ENCODE peak calls at places on chromosomes 1 and 21, in five cellular contexts. Z is GM12864, Q is HFF-Myc, C is mammary epithelial cell, D is brain microvascular endothelial cell. V is an unnamed sample.

GRCh38 chr1:183443025-183443424 is 24.8 kb upstream of the NMNAT2 start:
- DNase-seq in C (no peak), Z (no peak), Q (no peak), D (no peak), V (no peak)

GRCh38 chr21:44477131-44477530 is 21.8 kb downstream of the LRRC3 start:
- DNase-seq in D (no peak), Q (no peak), Z (no peak), C (no peak), V (no peak)

GRCh38 chr1:12648741-12649140 is 4.9 kb downstream of the AADACL4 start:
- DNase-seq in Q (no peak), C (no peak), D (no peak), Z (no peak), V (no peak)

GRCh38 chr1:154186177-154186576 is 5.7 kb downstream of the TPM3 start:
- DNase-seq in D (peak; percentile 35), C (peak; percentile 54), Q (no peak), Z (no peak), V (peak; percentile 68)

GRCh38 chr1:87869563-87869962 is 540.9 kb downstream of the LMO4 start:
- DNase-seq in C (peak; percentile 84), Z (no peak), Q (peak; percentile 20), D (peak; percentile 26), V (no peak)

GRCh38 chr1:57637155-57637554 is 213.3 kb upstream of the DAB1 start:
- DNase-seq in Q (no peak), C (no peak), Z (no peak), D (peak; percentile 33), V (no peak)

GRCh38 chr1:161763522-161764098 is 2.5 kb upstream of the ATF6 start:
- DNase-seq in Q (no peak), C (peak; percentile 52), Z (no peak), D (no peak), V (peak; percentile 16)

GRCh38 chr1:41819069-41819468 is 99.7 kb downstream of the HIVEP3 start:
- DNase-seq in Q (no peak), Z (no peak), D (no peak), C (no peak), V (no peak)

GRCh38 chr1:47934243-47934805 is 62.9 kb downstream of the TRABD2B start:
- DNase-seq in Z (no peak), C (no peak), Q (no peak), D (no peak), V (peak; percentile 27)

GRCh38 chr21:39630191-39630591 is 17.5 kb downstream of the B3GALT5 start:
- DNase-seq in D (peak; percentile 33), Z (no peak), C (no peak), Q (peak; percentile 11), V (no peak)

GRCh38 chr1:168621356-168621755 is 45.0 kb downstream of the XCL1 start:
- DNase-seq in C (no peak), D (peak; percentile 51), Z (no peak), Q (no peak), V (no peak)

GRCh38 chr1:7266561-7266960 is 481.3 kb downstream of the CAMTA1 start:
- DNase-seq in Z (no peak), C (no peak), Q (no peak), D (no peak), V (no peak)

GRCh38 chr1:226739696-226740065 is 599 bp upstream of the ITPKB start:
- DNase-seq in Q (no peak), D (no peak), Z (no peak), C (no peak), V (no peak)

GRCh38 chr1:175133693-175134435 is 58.7 kb downstream of the KIAA0040 start:
- DNase-seq in D (no peak), Q (no peak), C (no peak), Z (no peak), V (no peak)

GRCh38 chr1:8815582-8816285 is 1.7 kb downstream of the RERE start:
- DNase-seq in C (peak; percentile 51), D (peak; percentile 37), Z (no peak), Q (no peak), V (no peak)

GRCh38 chr21:38243732-38244406 is 12.9 kb upstream of the KCNJ15 start:
- DNase-seq in Z (no peak), C (no peak), Q (no peak), D (no peak), V (no peak)

GRCh38 chr1:206584265-206584648 is 28.0 kb downstream of the EIF2D start:
- DNase-seq in Z (no peak), D (no peak), Q (no peak), C (no peak), V (no peak)

GRCh38 chr1:206589206-206589605 is 23.1 kb downstream of the EIF2D start:
- DNase-seq in D (peak; percentile 86), C (peak; percentile 75), Q (peak; percentile 65), Z (no peak), V (no peak)

GRCh38 chr1:206587904-206588303 is 24.4 kb downstream of the EIF2D start:
- DNase-seq in D (no peak), Z (no peak), Q (no peak), C (no peak), V (no peak)

GRCh38 chr1:206588492-206588891 is 23.8 kb downstream of the EIF2D start:
- DNase-seq in D (peak; percentile 24), C (no peak), Q (no peak), Z (no peak), V (no peak)

DNA sequence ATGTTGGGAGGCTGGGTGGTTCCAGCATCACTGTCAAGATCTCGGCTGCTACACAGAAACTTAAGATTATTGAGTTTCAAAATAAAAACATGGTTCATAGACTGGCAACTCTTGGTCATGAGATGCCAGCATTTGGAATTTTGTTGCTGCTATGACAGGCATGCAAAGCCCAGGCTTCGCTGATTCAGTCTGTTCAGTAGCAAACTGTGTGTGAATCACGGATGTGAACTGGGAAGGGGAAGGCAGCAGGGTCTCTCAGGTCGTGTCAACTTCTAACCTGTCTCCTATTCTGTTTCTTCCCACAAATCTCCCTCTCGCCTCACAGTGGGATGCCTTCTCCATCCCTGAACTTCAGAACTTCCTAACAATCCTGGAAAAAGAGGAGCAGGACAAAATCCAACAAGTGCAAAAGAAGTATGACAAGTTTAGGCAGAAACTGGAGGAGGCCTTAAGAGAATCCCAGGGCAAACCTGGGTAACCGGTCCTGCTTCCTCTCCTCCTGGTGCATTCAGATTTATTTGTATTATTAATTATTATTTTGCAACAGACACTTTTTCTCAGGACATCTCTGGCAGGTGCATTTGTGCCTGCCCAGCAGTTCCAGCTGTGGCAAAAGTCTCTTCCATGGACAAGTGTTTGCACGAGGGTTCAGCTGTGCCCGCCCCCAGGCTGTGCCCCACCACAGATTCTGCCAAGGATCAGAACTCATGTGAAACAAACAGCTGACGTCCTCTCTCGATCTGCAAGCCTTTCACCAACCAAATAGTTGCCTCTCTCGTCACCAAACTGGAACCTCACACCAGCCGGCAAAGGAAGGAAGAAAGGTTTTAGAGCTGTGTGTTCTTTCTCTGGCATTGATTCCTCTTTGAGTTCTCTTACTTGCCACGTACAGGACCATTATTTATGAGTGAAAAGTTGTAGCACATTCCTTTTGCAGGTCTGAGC is 25.5 kb downstream of the EIF2D start:
- DNase-seq in C (peak; percentile 71), Z (no peak), D (no peak), Q (no peak), V (no peak)
- TF ChIP-seq CTCF in C (no peak), Z (no peak), D (no peak), Q (no peak), V (no peak)

DNA sequence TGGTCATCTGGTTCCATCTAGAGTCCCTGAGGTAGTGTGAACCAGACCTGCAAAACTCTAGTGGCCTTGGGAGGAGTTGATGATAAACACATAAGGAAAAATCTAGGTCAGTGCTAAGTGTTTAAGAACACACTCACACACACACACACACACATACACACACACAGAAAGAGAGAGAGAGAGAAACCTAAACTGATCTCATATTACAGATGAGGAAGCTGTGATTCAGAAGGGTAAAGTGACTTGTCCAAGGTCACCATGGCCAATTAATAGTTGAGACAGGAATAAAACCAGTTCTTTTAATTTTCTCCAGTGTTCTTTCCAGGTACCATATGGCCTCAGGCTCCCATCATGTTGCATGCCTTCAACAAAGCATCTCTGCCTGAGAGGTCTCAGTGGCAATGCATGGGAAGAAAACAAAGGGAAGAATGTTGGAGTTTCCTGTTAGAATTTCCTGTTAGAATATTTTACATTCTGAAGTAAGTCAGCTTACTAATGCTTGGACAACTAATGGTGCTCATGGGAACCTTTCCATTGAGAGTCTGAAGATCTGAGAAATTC is 77.3 kb upstream of the TSPAN2 start:
- DNase-seq in Z (no peak), D (peak; percentile 78), Q (no peak), C (peak; percentile 59), V (no peak)
- TF ChIP-seq CTCF in Z (no peak), D (peak; percentile 20), Q (no peak), C (no peak), V (no peak)

GRCh38 chr1:89922911-89923310 is 72.0 kb upstream of the ZNF326 start:
- DNase-seq in Q (no peak), Z (no peak), C (no peak), D (no peak), V (no peak)
- TF ChIP-seq CTCF in Q (no peak), Z (no peak), C (no peak), D (no peak), V (no peak)

GRCh38 chr1:32864375-32865019 is 6.2 kb downstream of the FNDC5 start:
- DNase-seq in Q (no peak), D (no peak), C (no peak), Z (no peak), V (no peak)

GRCh38 chr1:32863516-32864245 is 7.0 kb downstream of the FNDC5 start:
- DNase-seq in Q (no peak), C (no peak), Z (no peak), D (no peak), V (no peak)

GRCh38 chr1:32867151-32867550 is 3.6 kb downstream of the FNDC5 start:
- DNase-seq in Q (no peak), D (no peak), Z (no peak), C (no peak), V (no peak)

GRCh38 chr1:32867671-32868070 is 3.0 kb downstream of the FNDC5 start:
- DNase-seq in C (no peak), Z (no peak), Q (no peak), D (no peak), V (no peak)

GRCh38 chr1:32865639-32866038 is 5.1 kb downstream of the FNDC5 start:
- DNase-seq in Z (no peak), D (no peak), Q (no peak), C (no peak), V (no peak)
- TF ChIP-seq CTCF in Z (no peak), D (no peak), Q (no peak), C (no peak), V (no peak)

DNA sequence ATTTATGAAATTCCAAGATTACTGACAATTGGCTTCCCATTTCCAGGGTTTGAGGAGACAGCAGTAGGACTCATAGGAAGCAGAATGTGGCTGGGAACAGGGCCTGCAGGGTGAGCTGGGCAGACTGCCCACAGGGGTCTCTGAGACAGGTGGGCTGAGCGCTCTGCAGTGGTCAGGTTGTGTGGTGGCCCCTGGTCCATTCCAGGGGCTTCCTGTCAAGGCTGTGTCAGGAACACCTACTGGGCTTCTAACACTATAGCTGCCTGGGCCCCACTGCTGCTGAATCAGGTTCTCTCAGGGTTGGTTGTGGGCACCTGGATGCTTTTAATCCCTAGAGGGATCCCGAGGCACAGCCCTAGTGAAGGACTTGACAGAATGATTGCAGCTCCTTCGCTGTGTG is 72.1 kb downstream of the BACE2 start:
- DNase-seq in Q (no peak), D (no peak), Z (no peak), C (no peak), V (no peak)
- TF ChIP-seq CTCF in Q (no peak), D (no peak), Z (no peak), C (no peak), V (no peak)

GRCh38 chr1:59041878-59042277 is 255.0 kb upstream of the FGGY start:
- DNase-seq in Z (no peak), Q (no peak), D (no peak), C (peak; percentile 40), V (no peak)
- TF ChIP-seq CTCF in Z (no peak), Q (no peak), D (peak; percentile 44), C (no peak), V (no peak)

V was measured in nephron progenitor cell.